ENCODE peak calls at places on chromosomes 7 and 10, in ten cellular contexts. L, Z, V, I, R, Y, S, E, X and U are unnamed samples.

GRCh38 chr10:46068117-46068516 is 22.0 kb upstream of the MSMB start:
- DNase-seq in L (no peak), Z (no peak), V (no peak), I (no peak), R (no peak), Y (no peak), S (no peak), E (no peak), X (no peak), U (no peak)

GRCh38 chr7:102063736-102064135 is 222.9 kb upstream of the SH2B2 start:
- DNase-seq in L (peak), Z (peak), V (no peak), I (no peak), R (no peak), Y (peak), S (no peak), E (no peak), X (peak), U (no peak)

GRCh38 chr7:109641445-109641844 is 1071.8 kb downstream of the DNAJB9 start:
- DNase-seq in L (peak), Z (peak), V (no peak), I (no peak), R (no peak), Y (no peak), S (no peak), E (no peak), X (no peak), U (no peak)

GRCh38 chr7:11466517-11467105 is 365.4 kb downstream of the THSD7A start:
- DNase-seq in L (no peak), Z (no peak), V (no peak), I (no peak), R (no peak), Y (no peak), S (no peak), E (no peak), X (no peak), U (no peak)

GRCh38 chr7:157523371-157523765 is 186.6 kb downstream of the DNAJB6 start:
- DNase-seq in L (no peak), Z (no peak), V (no peak), I (no peak), R (no peak), Y (no peak), S (no peak), E (no peak), X (no peak), U (no peak)

GRCh38 chr7:44396931-44397525 is 71.6 kb upstream of the CAMK2B start:
- DNase-seq in L (no peak), Z (no peak), V (no peak), I (no peak), R (peak), Y (peak), S (no peak), E (no peak), X (peak), U (no peak)

GRCh38 chr7:132249591-132249971 is 326.7 kb downstream of the PLXNA4 start:
- DNase-seq in L (peak), Z (peak), V (no peak), I (no peak), R (no peak), Y (peak), S (no peak), E (no peak), X (no peak), U (no peak)

GRCh38 chr10:67696029-67696428 is at the start of gene CTNNA3:
- DNase-seq in L (no peak), Z (no peak), V (no peak), I (no peak), R (no peak), Y (no peak), S (no peak), E (no peak), X (no peak), U (no peak)

GRCh38 chr7:25832456-25832855 is 319.5 kb upstream of the NFE2L3 start:
- DNase-seq in L (no peak), Z (no peak), V (no peak), I (no peak), R (peak), Y (no peak), S (no peak), E (no peak), X (no peak), U (no peak)

GRCh38 chr7:17030559-17030958 is 148.8 kb upstream of the AGR3 start:
- DNase-seq in L (no peak), Z (no peak), V (no peak), I (no peak), R (no peak), Y (no peak), S (no peak), E (no peak), X (no peak), U (no peak)

GRCh38 chr10:119316729-119317097 is 109.3 kb downstream of the GRK5 start:
- DNase-seq in L (peak), Z (peak), V (peak), I (no peak), R (no peak), Y (no peak), S (no peak), E (no peak), X (peak), U (no peak)